ENCODE peak calls at places on chromosomes 12 and 14, in ten cellular contexts. F is pancreas; D is T-helper 17 cell; O is sigmoid colon; W is NT2/D1; A is endothelial cell; S is coronary artery; V is OCI-M1; P is CD8-positive, alpha-beta memory T cell; M is stimulated activated naive CD8-positive, alpha-beta T cell treated with anti-CD3 and anti-CD28 coated beads, Interleukin-15, amount 100 ng/mL, for 72 hours. C is an unnamed sample.

GRCh38 chr14:102993523-102993922 is 63.8 kb downstream of the CDC42BPB start:
- DNase-seq in D (no peak), P (no peak), F (no peak), V (no peak), W (no peak), A (no peak), O (no peak), S (no peak), M (no peak), C (peak)

GRCh38 chr14:51319181-51319597 is 79.1 kb downstream of the TMX1 start:
- DNase-seq in M (no peak), F (no peak), D (no peak), W (no peak), S (no peak), P (no peak), V (peak), A (no peak), O (no peak), C (no peak)

GRCh38 chr14:81784084-81784483 is 250.4 kb upstream of the SEL1L start:
- DNase-seq in A (no peak), V (no peak), O (no peak), S (no peak), D (no peak), F (no peak), P (no peak), M (no peak), W (no peak), C (no peak)

GRCh38 chr12:106235770-106236169 is 12.1 kb downstream of the CKAP4 start:
- DNase-seq in D (no peak), F (no peak), P (no peak), M (no peak), A (no peak), S (no peak), W (no peak), V (no peak), O (no peak), C (no peak)

GRCh38 chr12:10740182-10740581 is 17.1 kb upstream of the YBX3 start:
- DNase-seq in S (no peak), M (no peak), D (no peak), F (no peak), W (peak), P (no peak), V (no peak), O (no peak), A (no peak), C (no peak)

GRCh38 chr12:67807808-67808207 is 159.3 kb downstream of the DYRK2 start:
- DNase-seq in P (no peak), M (no peak), W (no peak), F (no peak), V (no peak), O (no peak), D (no peak), A (no peak), S (no peak), C (no peak)

GRCh38 chr12:104643921-104644669 is 187.3 kb downstream of the CHST11 start:
- DNase-seq in V (no peak), A (no peak), W (no peak), P (no peak), D (no peak), S (no peak), O (no peak), M (no peak), F (peak), C (no peak)

GRCh38 chr12:58368001-58368400 is 426.6 kb downstream of the ATP23 start:
- DNase-seq in A (no peak), F (no peak), P (no peak), W (no peak), M (no peak), O (no peak), V (peak), S (no peak), D (no peak), C (no peak)

GRCh38 chr14:20657216-20658211 is 16.0 kb upstream of the OR6S1 start:
- DNase-seq in F (no peak), A (peak), W (no peak), S (no peak), M (no peak), O (no peak), V (peak), D (no peak), P (no peak), C (no peak)

GRCh38 chr12:53231859-53232640 is at the start of gene RARG:
- DNase-seq in S (peak), F (peak), V (peak), D (peak), M (peak), O (peak), W (no peak), A (no peak), P (peak), C (peak)

GRCh38 chr14:30129795-30130194 is 202.1 kb upstream of the PRKD1 start:
- DNase-seq in F (no peak), D (no peak), W (no peak), V (no peak), P (no peak), M (no peak), O (no peak), S (no peak), A (no peak), C (no peak)

GRCh38 chr14:94460631-94461416 is 8.2 kb upstream of the SERPINA11 start:
- DNase-seq in O (no peak), W (no peak), S (peak), A (no peak), M (no peak), P (no peak), V (no peak), F (no peak), D (no peak), C (no peak)

GRCh38 chr12:109706747-109707469 is 6.7 kb upstream of the FAM222A start:
- DNase-seq in A (no peak), F (no peak), M (no peak), D (no peak), P (no peak), S (no peak), V (peak), W (no peak), O (no peak), C (no peak)

GRCh38 chr12:53065470-53065869 is 13.7 kb downstream of the SPRYD3 start:
- DNase-seq in W (no peak), D (no peak), M (no peak), A (no peak), F (peak), V (no peak), S (peak), P (no peak), O (peak), C (no peak)

GRCh38 chr12:117026343-117026742 is 72.9 kb downstream of the TESC start:
- DNase-seq in S (peak), F (no peak), W (no peak), A (no peak), P (no peak), V (no peak), D (no peak), O (peak), M (no peak), C (no peak)

GRCh38 chr12:56104109-56104814 is at the start of gene PA2G4:
- DNase-seq in S (peak), P (peak), W (peak), D (peak), O (peak), F (peak), M (peak), A (peak), V (peak), C (peak)

GRCh38 chr12:6960291-6961277 is 9.4 kb downstream of the PTPN6 start:
- DNase-seq in P (no peak), O (peak), W (no peak), M (peak), A (no peak), V (peak), D (no peak), F (no peak), S (no peak), C (no peak)